ENCODE peak calls at places on chromosomes 12 and 14, in seven cellular contexts. V is activated naive CD8-positive, alpha-beta T cell treated with anti-CD3 and anti-CD28 coated beads, Interleukin-2, amount 50 U/mL, for 24 hours; W is memory B cell; R is cerebellum; Y is WTC11; F is transverse colon; H is H7. L is an unnamed sample.

GRCh38 chr12:88546851-88547250 is 33.4 kb downstream of the KITLG start:
- DNase-seq in W (no peak), H (no peak), Y (no peak), V (no peak), R (no peak), F (no peak), L (no peak)

GRCh38 chr12:82300611-82301010 is 57.6 kb downstream of the CCDC59 start:
- DNase-seq in Y (no peak), H (no peak), W (no peak), R (no peak), V (no peak), F (no peak), L (no peak)

GRCh38 chr12:1611775-1612174 is 17.3 kb upstream of the WNT5B start:
- DNase-seq in R (no peak), V (no peak), F (no peak), W (no peak), Y (no peak), H (no peak), L (no peak)

GRCh38 chr12:109808876-109809646 is 24.1 kb downstream of the TRPV4 start:
- DNase-seq in R (no peak), Y (no peak), F (no peak), W (no peak), V (no peak), H (no peak), L (no peak)

GRCh38 chr14:32905052-32905451 is 33.6 kb upstream of the NPAS3 start:
- DNase-seq in R (no peak), V (no peak), W (no peak), H (no peak), F (no peak), Y (no peak), L (no peak)

GRCh38 chr12:27333311-27334009 is 824 bp downstream of the BMAL2 start:
- DNase-seq in W (no peak), R (peak), F (peak), Y (peak), H (peak), V (peak), L (no peak)

GRCh38 chr12:109716512-109717389 is 3.1 kb downstream of the FAM222A start:
- DNase-seq in W (no peak), V (no peak), H (no peak), F (peak), R (peak), Y (no peak), L (no peak)

GRCh38 chr12:94762943-94763342 is 112.6 kb upstream of the TMCC3 start:
- DNase-seq in Y (no peak), W (no peak), H (no peak), V (no peak), R (no peak), F (no peak), L (no peak)

GRCh38 chr12:6523708-6524107 is 10.6 kb upstream of the GAPDH start:
- DNase-seq in W (no peak), V (no peak), Y (no peak), R (no peak), F (no peak), H (no peak), L (no peak)

GRCh38 chr12:31773223-31773750 is 44.5 kb upstream of the AMN1 start:
- DNase-seq in V (no peak), F (no peak), W (no peak), H (no peak), R (no peak), Y (no peak), L (no peak)

GRCh38 chr12:115506822-115507629 is 770.5 kb downstream of the MED13L start:
- DNase-seq in R (no peak), F (peak), H (peak), Y (peak), V (no peak), W (no peak), L (no peak)

GRCh38 chr14:63203015-63203414 is 1.2 kb upstream of the RHOJ start:
- DNase-seq in V (no peak), W (no peak), H (no peak), R (no peak), Y (no peak), F (no peak), L (no peak)

GRCh38 chr14:35878272-35879140 is 52.4 kb downstream of the BRMS1L start:
- DNase-seq in F (peak), V (no peak), H (no peak), Y (no peak), W (no peak), R (peak), L (no peak)

GRCh38 chr14:104694475-104694950 is 5.1 kb downstream of the INF2 start:
- DNase-seq in H (no peak), R (no peak), Y (no peak), V (no peak), F (no peak), W (no peak), L (no peak)

GRCh38 chr14:46571970-46572369 is 79.6 kb downstream of the RPL10L start:
- DNase-seq in F (no peak), H (no peak), V (no peak), Y (no peak), W (no peak), R (no peak), L (no peak)

L was measured in thoracic aorta.